ENCODE peak calls at places on chromosomes 5 and 9, in six cellular contexts. J, M, O, I, D and C are unnamed samples.

GRCh38 chr5:18970000-18970399 is 1018.0 kb downstream of the CDH18 start:
- DNase-seq in J (no peak), M (no peak), O (no peak), D (no peak), I (no peak), C (no peak)

GRCh38 chr9:21993893-21994525 is at the start of gene CDKN2A:
- DNase-seq in J (peak; percentile 72), I (peak; percentile 39), O (no peak), D (peak; percentile 69), M (no peak), C (peak; percentile 64)

GRCh38 chr9:127586096-127586495 is 26.0 kb upstream of the STXBP1 start:
- DNase-seq in D (no peak), M (no peak), I (no peak), J (no peak), O (no peak), C (no peak)

GRCh38 chr5:127993476-127993875 is 90.1 kb upstream of the SLC12A2 start:
- DNase-seq in M (no peak), J (no peak), O (no peak), D (no peak), I (no peak), C (no peak)

GRCh38 chr5:171416160-171417049 is 3.0 kb upstream of the FGF18 start:
- DNase-seq in I (no peak), J (no peak), O (no peak), D (no peak), M (no peak), C (no peak)

GRCh38 chr9:38690574-38690973 is 29.4 kb downstream of the FAM240B start:
- DNase-seq in I (no peak), J (no peak), D (no peak), M (no peak), O (no peak), C (no peak)

GRCh38 chr9:81032030-81032572 is 657.2 kb downstream of the TLE1 start:
- DNase-seq in M (peak; percentile 79), D (no peak), I (peak; percentile 57), J (no peak), O (no peak), C (peak; percentile 84)

GRCh38 chr5:147971472-147971871 is 65.1 kb upstream of the C5orf46 start:
- DNase-seq in O (no peak), M (no peak), J (peak; percentile 30), D (no peak), I (peak; percentile 29), C (no peak)

GRCh38 chr9:86112057-86112456 is 12.7 kb upstream of the GOLM1 start:
- DNase-seq in O (no peak), J (no peak), I (no peak), D (no peak), M (no peak), C (no peak)

GRCh38 chr5:8749556-8749955 is 796.3 kb downstream of the SEMA5A start:
- DNase-seq in O (no peak), D (no peak), M (no peak), I (no peak), J (no peak), C (no peak)

GRCh38 chr9:129835860-129836223 is 584 bp downstream of the USP20 start:
- DNase-seq in I (peak; percentile 14), D (peak; percentile 85), O (no peak), M (peak; percentile 51), J (peak; percentile 52), C (no peak)

GRCh38 chr9:35820076-35820475 is 5.2 kb upstream of the HINT2 start:
- DNase-seq in J (no peak), M (no peak), D (no peak), I (peak; percentile 75), O (no peak), C (peak; percentile 93)

GRCh38 chr5:77292026-77292757 is 81.7 kb downstream of the PDE8B start:
- DNase-seq in O (no peak), I (peak; percentile 34), D (no peak), M (no peak), J (no peak), C (peak; percentile 76)

GRCh38 chr9:85425153-85425611 is 316.6 kb downstream of the AGTPBP1 start:
- DNase-seq in J (peak; percentile 95), M (peak; percentile 51), I (peak; percentile 75), D (peak; percentile 84), O (peak; percentile 38), C (peak; percentile 67)

GRCh38 chr9:26012797-26013594 is 334.8 kb upstream of the TUSC1 start:
- DNase-seq in O (no peak), I (peak; percentile 85), M (no peak), J (no peak), D (no peak), C (peak; percentile 12)

GRCh38 chr5:123476696-123477095 is 35.3 kb upstream of the CSNK1G3 start:
- DNase-seq in O (no peak), M (no peak), J (no peak), I (no peak), D (no peak), C (peak; percentile 34)

GRCh38 chr5:131968396-131968954 is 23.0 kb upstream of the MEIKIN start:
- DNase-seq in D (no peak), M (no peak), O (no peak), J (no peak), I (no peak), C (peak; percentile 35)

GRCh38 chr9:98575379-98576346 is 133.1 kb downstream of the GABBR2 start:
- DNase-seq in M (peak; percentile 94), J (no peak), I (peak; percentile 75), D (no peak), O (peak; percentile 90), C (peak; percentile 69)

GRCh38 chr5:150000990-150001659 is 586 bp downstream of the HMGXB3 start:
- DNase-seq in O (peak; percentile 44), I (peak; percentile 44), M (peak; percentile 39), D (peak; percentile 76), J (peak; percentile 71), C (peak; percentile 89)

GRCh38 chr5:137696481-137696880 is 39.4 kb downstream of the KLHL3 start:
- DNase-seq in O (no peak), I (peak; percentile 3), D (no peak), J (no peak), M (no peak), C (peak; percentile 53)

GRCh38 chr9:24293391-24293790 is 252.3 kb downstream of the IZUMO3 start:
- DNase-seq in O (no peak), M (no peak), D (peak; percentile 3), J (peak; percentile 56), I (no peak), C (no peak)

GRCh38 chr9:132885691-132886357 is 7.1 kb downstream of the SPACA9 start:
- DNase-seq in I (no peak), D (no peak), J (no peak), O (no peak), M (no peak), C (no peak)

GRCh38 chr9:37197158-37198033 is 77.0 kb downstream of the ZCCHC7 start:
- DNase-seq in J (peak; percentile 34), M (peak; percentile 71), O (no peak), I (peak; percentile 68), D (peak; percentile 76), C (peak; percentile 24)

GRCh38 chr9:37198034-37198718 is 77.8 kb downstream of the ZCCHC7 start:
- DNase-seq in D (no peak), J (no peak), M (no peak), O (no peak), I (no peak), C (no peak)

GRCh38 chr9:37187713-37188439 is 67.5 kb downstream of the ZCCHC7 start:
- DNase-seq in O (no peak), J (no peak), I (no peak), D (no peak), M (peak; percentile 70), C (peak; percentile 48)

GRCh38 chr9:37191403-37192089 is 71.2 kb downstream of the ZCCHC7 start:
- DNase-seq in J (peak; percentile 37), O (no peak), D (peak; percentile 67), I (no peak), M (no peak), C (no peak)

DNA sequence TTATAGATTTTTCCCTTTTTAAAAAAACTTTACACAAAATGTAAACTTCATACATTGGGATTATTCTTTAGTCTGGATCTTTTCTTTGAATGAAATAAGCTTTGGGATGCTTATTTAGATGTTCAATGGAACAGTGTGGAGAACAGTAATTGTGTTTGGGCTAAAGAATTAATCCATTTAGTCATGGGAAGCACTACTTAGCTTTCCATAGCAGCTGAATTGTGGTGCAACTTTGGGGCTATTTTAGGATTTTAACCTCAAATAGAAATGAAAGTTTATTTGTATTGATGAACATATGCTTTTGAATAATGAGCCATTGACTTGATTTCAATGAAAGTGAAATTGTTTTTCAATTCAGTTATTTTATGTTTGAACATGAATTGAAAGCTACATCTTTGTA is 72.4 kb downstream of the ZCCHC7 start:
- DNase-seq in O (no peak), M (no peak), D (peak; percentile 16), J (no peak), I (no peak), C (no peak)
- H3F3A ChIP-seq in O (no peaks in the 10 kb centered on the region), M (peaks cover 18% of the 10 kb centered on the region), D (peaks cover 53% of the 10 kb centered on the region), J (no peaks in the 10 kb centered on the region), I (peaks cover 5% of the 10 kb centered on the region), C (peaks cover 9% of the 10 kb centered on the region)

DNA sequence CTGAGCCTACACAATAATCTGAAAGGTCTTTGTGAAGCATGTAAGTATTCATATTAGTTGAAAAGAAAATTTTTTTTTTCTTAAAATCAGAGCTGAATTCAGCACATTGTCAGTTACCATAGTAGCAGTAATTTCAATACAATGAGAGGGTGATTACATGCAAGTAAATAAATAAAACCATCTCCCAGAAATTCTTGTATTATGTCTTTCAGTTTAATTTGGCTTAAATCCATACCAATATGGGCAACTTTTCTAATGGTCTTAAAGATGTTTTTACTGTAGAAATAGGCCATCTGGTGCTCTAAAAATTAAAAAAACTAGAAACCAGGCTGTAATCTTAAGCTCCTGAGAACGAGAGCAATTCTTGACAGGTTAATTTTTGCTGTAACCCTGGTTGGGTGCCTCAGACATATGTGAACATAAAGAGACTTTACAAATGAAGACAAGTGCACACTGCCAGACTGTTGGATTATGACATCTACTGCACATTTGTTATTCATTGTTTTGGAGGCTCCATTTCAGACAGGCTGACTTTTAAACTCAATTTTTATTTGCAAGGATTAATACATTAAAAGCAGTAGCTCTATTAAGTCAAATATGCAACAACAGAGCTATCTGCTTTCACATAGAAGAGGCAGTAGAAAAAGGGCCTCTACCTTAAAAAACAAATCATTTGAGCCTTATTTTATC is 246.8 kb upstream of the DAB2 start:
- DNase-seq in M (no peak), D (no peak), O (no peak), J (no peak), I (peak; percentile 55), C (no peak)
- TF ChIP-seq EZH2 in M (no peak), D (no peak), O (no peak), J (no peak), I (no peak), C (no peak)

DNA sequence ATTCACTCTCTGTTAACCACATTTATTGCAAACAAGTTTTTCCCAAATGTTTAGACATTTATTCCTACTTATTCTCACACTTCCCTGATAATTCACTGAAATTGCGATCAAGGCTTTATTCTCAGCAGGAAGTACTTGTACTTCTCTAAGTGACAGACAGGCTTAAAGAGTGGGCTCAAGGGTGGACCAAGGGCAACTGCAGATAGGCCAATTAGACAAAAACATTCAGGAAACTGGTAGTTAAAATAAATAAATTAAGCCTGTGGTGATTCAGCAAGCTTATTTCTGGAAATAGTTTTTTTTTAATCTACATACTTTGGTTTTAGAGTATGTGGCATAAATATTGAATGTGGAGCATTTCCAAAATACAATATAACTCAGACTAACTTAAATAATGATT is 136.1 kb downstream of the UGCG start:
- DNase-seq in J (no peak), I (no peak), M (no peak), D (no peak), O (no peak), C (peak; percentile 44)
- H3F3A ChIP-seq in J (no peaks in the 10 kb centered on the region), I (peaks cover 3% of the 10 kb centered on the region), M (peaks cover 24% of the 10 kb centered on the region), D (peaks cover 13% of the 10 kb centered on the region), O (peaks cover 29% of the 10 kb centered on the region), C (peaks cover 53% of the 10 kb centered on the region)

GRCh38 chr9:137232510-137232909 is 1.8 kb downstream of the SLC34A3 start:
- DNase-seq in I (no peak), M (no peak), D (no peak), J (no peak), O (no peak), C (no peak)
- TF ChIP-seq EZH2 in I (no peak), M (no peak), D (no peak), J (no peak), O (no peak), C (no peak)